ENCODE peak calls at places on chromosomes 13 and 19, in six cellular contexts. T is skeletal muscle cell, V is heart right ventricle, N is neural progenitor cell, H is psoas muscle, X is mesendoderm. D is an unnamed sample.

GRCh38 chr13:91381371-91381770 is 17.1 kb upstream of the GPC5 start:
- DNase-seq in H (no peak), N (peak), V (no peak), X (no peak), T (peak), D (no peak)

GRCh38 chr19:39265321-39265916 is 2.8 kb upstream of the IFNL2 start:
- DNase-seq in X (peak), H (no peak), T (no peak), N (peak), V (no peak), D (no peak)

GRCh38 chr13:92500192-92500591 is 726.4 kb upstream of the GPC6 start:
- DNase-seq in N (peak), T (no peak), V (no peak), H (no peak), X (peak), D (no peak)

GRCh38 chr13:95247857-95248256 is 53.4 kb downstream of the ABCC4 start:
- DNase-seq in N (no peak), X (no peak), T (no peak), H (no peak), V (no peak), D (no peak)

GRCh38 chr13:28037399-28037798 is 48.9 kb upstream of the URAD start:
- DNase-seq in X (peak), H (no peak), N (no peak), V (no peak), T (no peak), D (no peak)

GRCh38 chr19:38793186-38793585 is 4.2 kb downstream of the LGALS7B start:
- DNase-seq in V (no peak), N (no peak), H (no peak), T (no peak), X (no peak), D (no peak)

GRCh38 chr19:9139609-9140158 is 513 bp upstream of the ZNF317 start:
- DNase-seq in V (no peak), N (no peak), X (no peak), H (no peak), T (no peak), D (no peak)

GRCh38 chr19:21398851-21399250 is 1.9 kb downstream of the ZNF493 start:
- DNase-seq in V (no peak), N (no peak), H (no peak), X (no peak), T (no peak), D (no peak)

GRCh38 chr13:53622431-53622830 is 593.8 kb downstream of the OLFM4 start:
- DNase-seq in V (no peak), N (no peak), T (no peak), X (no peak), H (no peak), D (no peak)

GRCh38 chr19:3634496-3635045 is 8.0 kb upstream of the CACTIN start:
- DNase-seq in V (no peak), X (no peak), H (no peak), T (no peak), N (no peak), D (no peak)

GRCh38 chr13:102901615-102902305 is 55.9 kb downstream of the ERCC5 start:
- DNase-seq in T (no peak), X (no peak), V (no peak), N (no peak), H (no peak), D (no peak)

DNA sequence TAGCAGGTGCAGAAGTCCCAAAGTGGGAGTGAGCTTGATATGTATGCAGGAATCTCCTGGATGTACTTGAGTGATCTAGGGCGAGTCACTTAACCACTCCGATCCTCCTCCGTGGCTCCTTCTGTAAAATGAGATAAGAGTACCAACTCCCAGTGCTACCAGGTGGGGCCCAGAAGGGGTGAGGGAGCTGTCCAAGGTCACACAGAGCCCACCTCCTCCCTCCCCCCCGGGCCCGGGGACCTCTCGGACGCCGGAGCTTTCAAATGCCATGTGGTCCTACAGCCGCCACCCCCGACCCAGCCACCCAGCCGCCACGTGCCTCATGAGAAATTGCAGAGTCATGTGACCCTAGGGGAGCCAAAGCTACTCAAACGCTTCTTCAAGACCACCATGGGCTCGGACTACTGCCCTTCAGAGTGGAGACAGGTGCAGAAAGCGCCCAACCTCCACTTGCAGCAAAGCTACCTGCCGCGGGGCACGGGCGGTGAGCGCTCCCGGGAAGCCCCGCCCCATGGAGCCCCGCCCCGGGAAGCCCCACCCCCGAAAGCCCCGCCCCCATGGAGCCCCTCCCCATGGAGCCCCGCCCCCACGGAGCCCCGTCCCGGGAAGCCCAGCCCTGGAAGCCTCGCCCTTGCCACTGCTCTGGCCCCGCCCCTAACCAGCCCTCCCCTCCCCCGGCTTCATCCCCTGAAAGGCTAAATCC is 10.1 kb upstream of the ZNF358 start:
- DNase-seq in V (no peak), H (no peak), T (no peak), N (peak), X (peak), D (no peak)
- H3K4me3 ChIP-seq in V (no peak), H (peak), T (no peak), N (no peak), X (no peak), D (peak)

GRCh38 chr19:55213547-55213946 is 4.2 kb upstream of the PTPRH start:
- DNase-seq in T (no peak), N (no peak), H (no peak), V (no peak), X (no peak), D (no peak)

GRCh38 chr19:55212447-55212846 is 3.1 kb upstream of the PTPRH start:
- DNase-seq in H (no peak), T (no peak), X (peak), N (no peak), V (no peak), D (no peak)

GRCh38 chr19:55220525-55220924 is 8.0 kb downstream of the TMEM86B start:
- DNase-seq in V (no peak), X (peak), N (peak), T (no peak), H (no peak), D (no peak)

DNA sequence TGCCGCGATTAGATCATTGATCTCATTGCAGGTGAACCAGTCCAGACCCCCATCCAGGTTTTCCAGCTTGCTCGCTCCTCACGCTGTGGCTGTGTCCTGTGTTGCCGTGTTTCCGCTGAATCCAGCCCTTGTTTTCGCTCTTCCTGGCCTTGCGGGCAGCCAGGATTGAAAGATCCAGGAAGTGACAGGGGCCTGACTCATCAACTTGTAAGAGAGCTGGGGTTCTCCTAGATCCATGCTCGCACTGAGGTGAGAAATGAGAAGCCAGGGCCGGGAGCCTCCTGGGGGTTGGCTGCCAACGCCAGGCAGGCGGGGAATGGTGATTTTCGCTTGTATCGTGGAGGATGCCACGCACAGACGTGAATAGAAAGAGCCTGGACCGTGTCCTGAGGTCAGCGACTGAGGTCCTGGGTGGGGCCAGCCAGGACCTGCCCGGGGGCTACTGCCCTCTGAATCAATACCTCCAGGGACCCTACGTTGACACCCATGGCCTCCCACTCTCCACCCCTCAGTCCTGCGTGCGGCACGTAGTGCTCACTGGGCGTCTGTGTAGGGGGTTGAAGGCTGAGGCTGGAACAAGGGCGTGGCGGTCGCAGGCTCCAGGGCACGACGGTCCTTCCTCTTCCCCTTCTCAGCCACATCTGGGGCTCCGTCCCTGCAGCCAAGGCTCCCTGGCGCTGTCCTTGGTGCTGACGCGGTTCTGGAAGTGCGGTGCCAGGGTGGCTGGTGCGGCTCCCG is 7.3 kb upstream of the PTPRH start:
- DNase-seq in T (peak), N (peak), X (peak), H (peak), V (peak), D (peak)
- H3K4me3 ChIP-seq in T (peak), N (peak), X (peak), H (peak), V (peak), D (peak)

DNA sequence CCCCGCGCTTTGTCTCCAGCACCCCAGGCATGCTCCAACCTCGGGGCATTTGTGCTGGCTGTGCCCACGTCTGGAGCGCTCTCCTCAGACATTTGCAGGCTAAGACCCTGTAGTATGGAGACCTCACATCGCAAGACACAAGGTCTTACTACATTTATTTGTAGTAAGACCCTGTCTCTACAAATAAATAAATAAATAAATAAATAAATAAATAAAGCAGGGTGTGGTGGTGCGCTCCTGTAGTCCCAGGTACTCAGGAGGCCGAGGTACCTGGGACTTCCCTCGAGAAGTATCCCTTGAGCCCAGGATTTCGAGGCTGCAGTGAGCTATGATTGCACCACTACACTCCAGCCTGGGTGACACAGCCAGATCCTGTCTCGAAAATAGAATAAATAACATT is 4.6 kb downstream of the NXNL1 start:
- DNase-seq in T (no peak), H (no peak), V (no peak), X (no peak), N (no peak), D (no peak)
- H3K4me3 ChIP-seq in T (no peak), H (no peak), V (no peak), X (no peak), N (no peak), D (no peak)

DNA sequence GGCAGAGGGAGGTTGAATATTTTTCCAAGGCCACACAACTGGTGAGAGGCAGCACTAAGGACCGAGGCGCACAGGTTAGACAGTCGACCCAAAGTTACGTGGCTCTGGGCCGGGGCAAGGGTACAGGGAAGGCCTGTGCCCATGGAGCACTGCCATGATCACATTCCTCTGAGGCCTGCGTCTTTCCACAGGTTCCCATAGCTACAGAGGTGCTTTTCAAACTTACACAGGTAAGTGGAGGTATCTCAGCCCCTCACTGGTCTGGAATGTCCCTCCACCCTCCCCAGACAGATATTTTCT is 814 bp downstream of the ZNF211 start:
- DNase-seq in T (no peak), N (no peak), X (peak), V (no peak), H (no peak), D (no peak)
- H3K4me3 ChIP-seq in T (peak), N (peak), X (peak), V (peak), H (peak), D (peak)

DNA sequence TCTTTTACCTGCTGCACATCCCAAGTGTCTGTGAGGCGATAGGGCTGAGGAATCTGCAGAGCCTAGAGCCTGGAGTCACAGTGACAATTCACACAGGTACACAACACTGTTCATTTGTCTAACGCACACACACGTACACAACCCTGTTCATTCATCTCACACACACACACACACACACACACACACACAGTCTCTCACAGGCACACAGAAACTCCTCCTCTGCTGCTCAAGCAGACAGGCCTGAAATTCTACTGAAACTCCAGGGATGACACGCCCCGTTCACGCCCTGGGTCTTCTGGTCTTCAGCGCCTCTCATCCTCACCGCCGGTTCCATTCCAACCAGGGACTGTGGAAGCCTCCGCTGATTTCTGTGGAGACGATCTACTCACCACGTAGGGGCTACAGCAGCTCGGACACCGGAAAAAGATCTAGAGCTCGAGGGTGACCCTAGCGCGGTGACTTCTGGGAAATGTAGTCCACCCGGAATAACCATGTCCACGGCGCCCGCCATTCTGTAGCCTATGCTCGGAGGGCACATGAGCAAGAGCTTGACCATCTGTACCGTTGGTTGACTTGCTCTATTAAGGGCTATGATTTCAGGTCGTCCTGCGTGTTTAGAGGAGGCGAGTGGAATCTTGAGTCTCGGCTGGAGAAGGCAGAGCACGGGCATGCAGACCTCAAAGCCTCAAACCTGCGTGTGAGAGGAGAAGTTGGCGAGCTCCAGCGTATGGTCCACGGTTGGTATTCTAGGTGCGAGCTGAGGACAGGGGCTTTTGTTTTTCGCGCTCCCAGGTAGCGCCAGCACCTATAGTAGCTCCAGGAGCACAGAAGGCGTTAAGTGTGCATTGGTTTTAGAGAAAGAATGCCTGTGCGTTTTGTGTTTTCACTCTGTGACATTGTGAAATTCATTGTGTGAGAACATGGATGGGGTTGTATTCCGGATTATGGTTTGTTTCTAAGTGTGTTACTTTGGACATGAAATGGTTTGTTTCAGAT is 33.4 kb downstream of the ZNF45 start:
- DNase-seq in X (peak), T (peak), H (peak), N (peak), V (peak), D (peak)
- H3K4me3 ChIP-seq in X (peak), T (peak), H (peak), N (peak), V (peak), D (peak)

GRCh38 chr13:76016799-76017198 is 380.7 kb downstream of the LMO7 start:
- DNase-seq in T (no peak), N (peak), X (peak), H (no peak), V (no peak), D (peak)

GRCh38 chr13:76017861-76018556 is 381.9 kb downstream of the LMO7 start:
- DNase-seq in X (no peak), V (no peak), H (no peak), T (no peak), N (no peak), D (no peak)

GRCh38 chr13:76009491-76009890 is 373.4 kb downstream of the LMO7 start:
- DNase-seq in T (no peak), H (no peak), X (no peak), V (no peak), N (no peak), D (no peak)

GRCh38 chr13:76014618-76015315 is 378.6 kb downstream of the LMO7 start:
- DNase-seq in V (peak), X (no peak), T (peak), N (no peak), H (no peak), D (no peak)

DNA sequence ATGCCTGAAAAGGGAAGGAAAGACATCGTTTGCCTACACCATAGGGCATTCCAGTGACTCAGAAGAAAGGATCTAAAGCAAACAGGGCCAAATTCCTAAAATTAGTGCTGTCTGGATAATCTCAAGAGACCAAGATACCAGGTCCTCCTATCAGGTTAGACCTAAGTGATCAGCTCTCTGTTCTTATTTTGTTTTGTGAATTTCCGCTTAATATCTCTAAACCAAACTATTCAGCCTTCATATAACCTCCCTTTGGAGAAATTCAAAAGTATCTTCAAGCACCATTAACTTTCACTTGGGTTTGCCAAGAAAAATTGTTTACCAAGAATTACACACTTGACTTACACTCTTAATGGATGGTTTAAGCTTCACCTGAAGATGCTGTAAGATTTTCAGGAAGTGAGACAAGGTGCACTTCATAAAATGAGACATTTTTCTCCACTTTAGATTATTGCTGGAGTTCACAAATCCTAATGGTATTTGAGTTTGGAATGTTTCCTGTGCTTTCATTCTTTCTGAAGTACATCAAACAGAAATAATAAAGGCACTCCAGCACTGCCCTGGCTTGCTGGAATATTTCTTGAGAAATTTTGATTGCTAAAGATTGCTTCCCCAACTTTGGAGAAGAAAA is 376.1 kb downstream of the LMO7 start:
- DNase-seq in H (no peak), T (no peak), X (peak), N (no peak), V (no peak), D (no peak)
- H3K4me3 ChIP-seq in H (no peak), T (no peak), X (no peak), N (no peak), V (no peak), D (no peak)

DNA sequence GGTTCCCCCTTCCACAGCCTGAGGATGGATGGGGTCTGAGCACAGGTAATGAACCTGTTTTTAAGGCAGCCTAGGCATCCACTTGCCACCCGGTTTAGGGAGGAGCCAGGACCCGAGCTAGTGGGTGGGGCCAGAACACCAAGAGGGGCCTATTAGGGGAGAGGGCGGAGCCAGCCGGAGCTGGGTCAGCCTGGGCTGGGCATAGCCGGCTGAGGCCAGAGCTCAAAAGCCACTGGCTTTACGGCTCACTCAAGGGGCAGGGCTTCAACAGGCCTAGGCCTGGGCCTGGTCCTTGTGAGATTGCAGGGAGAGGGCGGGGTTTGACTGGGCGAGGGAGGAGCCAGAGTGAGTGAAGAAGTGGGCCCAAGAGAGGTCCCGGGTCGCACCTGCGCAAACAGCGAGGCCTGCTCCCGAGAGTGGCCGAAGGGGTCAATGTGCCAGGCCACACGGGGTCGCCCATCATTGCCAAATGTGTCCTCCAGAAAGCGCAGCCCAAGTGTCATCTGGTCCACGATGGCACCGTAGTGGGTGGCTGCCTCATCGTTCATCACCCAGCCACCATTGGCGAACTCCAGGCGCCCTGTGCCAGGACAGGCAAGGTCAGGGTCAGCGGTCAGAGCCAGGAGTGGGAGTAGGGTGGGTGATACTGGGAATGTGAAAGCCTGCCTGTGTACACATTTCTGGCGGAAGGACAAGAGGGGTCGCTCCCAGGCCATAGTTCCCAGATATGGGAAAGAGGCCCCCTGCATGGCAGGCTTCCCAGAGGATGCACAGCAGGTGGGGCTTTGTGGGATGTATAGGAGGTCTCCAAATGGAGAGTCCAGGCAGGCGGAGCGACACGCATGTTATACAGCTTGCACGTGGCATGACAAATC is 1.9 kb downstream of the MAN2B1 start:
- DNase-seq in H (no peak), N (peak), X (peak), V (no peak), T (no peak), D (no peak)
- H3K4me3 ChIP-seq in H (peak), N (no peak), X (no peak), V (no peak), T (no peak), D (no peak)